ENCODE peak calls at places on chromosomes 16 and 17, in five cellular contexts. N, S, G, E and B are unnamed samples. For H3K27me3, the result is how much of the 10 kb centered on the place peaks cover.

GRCh38 chr16:16148755-16149154 is 74.5 kb downstream of the ABCC6 start:
- DNase-seq in N (no peak), S (no peak), G (no peak), E (no peak), B (no peak)

GRCh38 chr17:63932008-63932561 is at the start of gene CD79B:
- DNase-seq in N (no peak), S (no peak), G (no peak), E (peak), B (no peak)

GRCh38 chr17:1904273-1905052 is 74.7 kb downstream of the RPA1 start:
- DNase-seq in N (no peak), S (no peak), G (no peak), E (no peak), B (no peak)

GRCh38 chr17:58381124-58381838 is 29.3 kb upstream of the SUPT4H1 start:
- DNase-seq in N (no peak), S (no peak), G (peak), E (no peak), B (no peak)

GRCh38 chr17:41052594-41052993 is 2.4 kb downstream of the KRTAP2-2 start:
- DNase-seq in N (no peak), S (no peak), G (no peak), E (no peak), B (no peak)

GRCh38 chr16:72766506-72766905 is 281.4 kb downstream of the ZFHX3 start:
- DNase-seq in N (no peak), S (no peak), G (no peak), E (no peak), B (no peak)

GRCh38 chr17:63138713-63139112 is 172.7 kb downstream of the TANC2 start:
- DNase-seq in N (no peak), S (peak), G (no peak), E (no peak), B (no peak)

GRCh38 chr16:75965504-75966374 is 239.4 kb upstream of the CPHXL start:
- DNase-seq in N (no peak), S (no peak), G (no peak), E (no peak), B (no peak)

GRCh38 chr17:79648181-79648831 is 37.5 kb upstream of the RBFOX3 start:
- DNase-seq in N (no peak), S (no peak), G (peak), E (no peak), B (no peak)

GRCh38 chr17:21279582-21279981 is 4.9 kb upstream of the MAP2K3 start:
- DNase-seq in N (no peak), S (no peak), G (no peak), E (no peak), B (no peak)

GRCh38 chr16:10756574-10756973 is 12.9 kb downstream of the NUBP1 start:
- DNase-seq in N (no peak), S (no peak), G (no peak), E (no peak), B (no peak)

GRCh38 chr17:78256705-78257559 is 25.5 kb downstream of the TMEM235 start:
- DNase-seq in N (no peak), S (no peak), G (no peak), E (no peak), B (no peak)

GRCh38 chr17:76528156-76528527 is 9.4 kb downstream of the CYGB start:
- DNase-seq in N (no peak), S (no peak), G (no peak), E (no peak), B (no peak)

GRCh38 chr16:48408688-48409087 is 23.5 kb upstream of the SIAH1 start:
- DNase-seq in N (no peak), S (peak), G (peak), E (peak), B (peak)

GRCh38 chr17:39276113-39276512 is 50.4 kb upstream of the STAC2 start:
- DNase-seq in N (no peak), S (no peak), G (no peak), E (no peak), B (no peak)

GRCh38 chr16:67312450-67313118 is 14.0 kb downstream of the KCTD19 start:
- DNase-seq in N (no peak), S (peak), G (no peak), E (no peak), B (no peak)

GRCh38 chr16:80518436-80518835 is 22.4 kb upstream of the DYNLRB2 start:
- DNase-seq in N (peak), S (no peak), G (no peak), E (peak), B (no peak)

GRCh38 chr17:19412984-19413383 is 2.0 kb downstream of the RNF112 start:
- DNase-seq in N (no peak), S (no peak), G (no peak), E (no peak), B (no peak)

GRCh38 chr17:7656958-7657715 is 6.4 kb downstream of the ATP1B2 start:
- DNase-seq in N (peak), S (peak), G (peak), E (peak), B (peak)

GRCh38 chr17:69819316-69820087 is 255.5 kb upstream of the KCNJ16 start:
- DNase-seq in N (no peak), S (peak), G (no peak), E (no peak), B (no peak)

GRCh38 chr16:84418056-84418849 is 49.9 kb downstream of the ATP2C2 start:
- DNase-seq in N (no peak), S (no peak), G (no peak), E (no peak), B (no peak)
- H3K27me3 ChIP-seq in N (under half), S (under half), G (under half), E (under half), B (under half)

GRCh38 chr16:88687676-88688012 is 1.3 kb upstream of the SNAI3 start:
- DNase-seq in N (no peak), S (no peak), G (no peak), E (no peak), B (no peak)
- H3K27me3 ChIP-seq in N (under half), S (under half), G (under half), E (half or more), B (half or more)

GRCh38 chr17:49766918-49767530 is 3.1 kb upstream of the FAM117A start:
- DNase-seq in N (no peak), S (no peak), G (no peak), E (no peak), B (no peak)
- H3K27me3 ChIP-seq in N (under half), S (under half), G (under half), E (under half), B (under half)

GRCh38 chr16:706189-707061 is 824 bp upstream of the FBXL16 start:
- DNase-seq in N (peak), S (no peak), G (no peak), E (no peak), B (no peak)
- H3K27me3 ChIP-seq in N (half or more), S (under half), G (half or more), E (half or more), B (half or more)

GRCh38 chr17:61455754-61456681 is 3.8 kb downstream of the TBX4 start:
- DNase-seq in N (peak), S (peak), G (no peak), E (no peak), B (no peak)
- H3K27me3 ChIP-seq in N (half or more), S (under half), G (half or more), E (half or more), B (half or more)

DNA sequence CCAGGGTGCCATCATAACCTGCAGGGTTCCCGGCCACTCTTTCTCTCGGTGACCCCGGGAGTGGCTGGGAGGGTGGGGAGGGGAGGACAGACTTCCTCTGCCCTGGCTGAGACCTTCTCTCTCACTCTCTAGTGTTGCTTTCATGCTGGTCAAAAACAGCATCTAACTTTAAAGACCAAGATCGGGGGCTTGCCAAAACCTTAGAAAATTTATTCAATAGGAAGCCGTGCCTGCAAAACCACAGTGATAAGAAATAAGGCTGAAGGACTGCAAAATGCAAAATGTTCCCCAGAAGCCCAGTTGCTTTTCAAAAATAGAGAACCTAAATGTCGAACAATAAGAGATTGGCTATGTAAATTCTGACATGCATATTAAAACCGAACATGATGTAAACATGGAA is 344.0 kb downstream of the FOXL1 start:
- DNase-seq in N (no peak), S (no peak), G (no peak), E (no peak), B (no peak)
- H3K27me3 ChIP-seq in N (under half), S (under half), G (under half), E (half or more), B (under half)

GRCh38 chr17:67403065-67403464 is 26.0 kb downstream of the PITPNC1 start:
- DNase-seq in N (no peak), S (no peak), G (no peak), E (no peak), B (no peak)
- H3K27me3 ChIP-seq in N (under half), S (under half), G (under half), E (under half), B (under half)

DNA sequence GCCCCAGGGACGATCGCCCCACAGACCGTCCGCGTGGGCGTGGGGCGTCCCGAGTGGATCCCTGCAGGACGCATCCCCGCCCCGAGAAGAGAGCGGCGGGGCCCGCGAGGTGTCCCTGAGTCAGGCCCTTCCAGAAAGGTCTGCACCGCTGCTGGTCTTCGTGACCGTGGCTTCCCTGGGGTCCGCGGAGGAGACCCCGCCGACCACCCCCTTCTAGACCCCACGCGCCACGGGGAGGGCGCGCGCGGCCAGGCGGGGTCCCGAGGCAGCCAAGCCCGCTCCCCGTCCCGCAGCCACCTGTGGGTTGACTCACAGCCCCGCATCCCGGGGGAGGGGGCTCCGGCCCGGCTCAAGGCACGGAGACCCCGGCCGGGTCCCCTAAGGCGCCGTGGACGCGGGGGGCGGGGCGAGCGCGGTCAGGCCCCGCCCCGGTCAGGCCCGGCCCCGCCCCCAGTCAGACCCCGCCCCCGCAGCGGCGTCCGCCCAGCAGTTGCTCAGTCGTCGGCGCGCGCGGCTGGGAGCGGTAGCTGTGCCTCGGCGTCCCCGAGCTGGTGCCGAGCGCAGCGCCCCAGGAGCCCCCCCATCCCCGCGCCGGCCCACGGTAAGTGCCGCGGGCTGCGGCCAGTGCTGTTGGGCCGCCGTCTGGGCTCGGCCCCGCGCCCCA is at the start of gene BAIAP3:
- DNase-seq in N (peak), S (no peak), G (peak), E (peak), B (peak)
- H3K27me3 ChIP-seq in N (under half), S (under half), G (under half), E (half or more), B (under half)

GRCh38 chr16:3192476-3193019 is 4.5 kb downstream of the OR1F1 start:
- DNase-seq in N (peak), S (no peak), G (no peak), E (no peak), B (no peak)

GRCh38 chr16:3193221-3194212 is 5.5 kb downstream of the OR1F1 start:
- DNase-seq in N (no peak), S (no peak), G (no peak), E (no peak), B (no peak)

GRCh38 chr16:3198334-3199072 is 10.5 kb downstream of the OR1F1 start:
- DNase-seq in N (no peak), S (no peak), G (no peak), E (no peak), B (no peak)

GRCh38 chr16:3195975-3196374 is 8.0 kb downstream of the OR1F1 start:
- DNase-seq in N (no peak), S (no peak), G (no peak), E (no peak), B (no peak)

GRCh38 chr16:3194792-3195191 is 6.8 kb downstream of the OR1F1 start:
- DNase-seq in N (no peak), S (no peak), G (no peak), E (no peak), B (no peak)
- H3K27me3 ChIP-seq in N (under half), S (under half), G (under half), E (half or more), B (under half)

GRCh38 chr17:43381204-43381603 is 17.6 kb upstream of the ARL4D start:
- DNase-seq in N (no peak), S (no peak), G (no peak), E (no peak), B (no peak)
- H3K27me3 ChIP-seq in N (under half), S (under half), G (under half), E (under half), B (under half)